ENCODE peak calls at places on chromosomes 16 and 17, in seven cellular contexts. One of them, this sample, is unnamed.
A peak's percentile ranks its signal among the peaks of the same experiment; 100 is the strongest.

GRCh38 chr17:82860606-82861392 is 21.0 kb upstream of the ZNF750 start:
- DNase-seq in CD4-positive, alpha-beta T cell: no peak
- DNase-seq in cardiac muscle cell: no peak
- DNase-seq in gastrocnemius medialis: no peak
- DNase-seq in upper lobe of right lung: no peak
- DNase-seq in SK-N-MC: no peak
- DNase-seq in SJSA1: no peak
- DNase-seq in this sample: no peak

GRCh38 chr16:71927383-71927782 is 32.1 kb downstream of the IST1 start:
- DNase-seq in CD4-positive, alpha-beta T cell: no peak
- DNase-seq in cardiac muscle cell: peak; percentile 38
- DNase-seq in gastrocnemius medialis: peak; percentile 26
- DNase-seq in upper lobe of right lung: no peak
- DNase-seq in SK-N-MC: peak; percentile 20
- DNase-seq in SJSA1: peak; percentile 93
- DNase-seq in this sample: peak; percentile 33

GRCh38 chr16:26765087-26765486 is 301.6 kb upstream of the C16orf82 start:
- DNase-seq in CD4-positive, alpha-beta T cell: no peak
- DNase-seq in cardiac muscle cell: no peak
- DNase-seq in gastrocnemius medialis: no peak
- DNase-seq in upper lobe of right lung: no peak
- DNase-seq in SK-N-MC: no peak
- DNase-seq in SJSA1: no peak
- DNase-seq in this sample: no peak

GRCh38 chr17:81239714-81240555 is 817 bp downstream of the NDUFAF8 start:
- DNase-seq in CD4-positive, alpha-beta T cell: peak; percentile 15
- DNase-seq in cardiac muscle cell: no peak
- DNase-seq in gastrocnemius medialis: no peak
- DNase-seq in upper lobe of right lung: no peak
- DNase-seq in SK-N-MC: no peak
- DNase-seq in SJSA1: no peak
- DNase-seq in this sample: no peak

GRCh38 chr17:55710829-55711496 is 11.7 kb downstream of the TMEM100 start:
- DNase-seq in CD4-positive, alpha-beta T cell: no peak
- DNase-seq in cardiac muscle cell: no peak
- DNase-seq in gastrocnemius medialis: no peak
- DNase-seq in upper lobe of right lung: no peak
- DNase-seq in SK-N-MC: no peak
- DNase-seq in SJSA1: no peak
- DNase-seq in this sample: no peak

GRCh38 chr16:19898924-19899604 is 14.4 kb upstream of the GPRC5B start:
- DNase-seq in CD4-positive, alpha-beta T cell: peak; percentile 11
- DNase-seq in cardiac muscle cell: peak; percentile 72
- DNase-seq in gastrocnemius medialis: no peak
- DNase-seq in upper lobe of right lung: no peak
- DNase-seq in SK-N-MC: no peak
- DNase-seq in SJSA1: no peak
- DNase-seq in this sample: no peak

GRCh38 chr17:55433629-55434422 is 12.2 kb upstream of the MMD start:
- DNase-seq in CD4-positive, alpha-beta T cell: no peak
- DNase-seq in cardiac muscle cell: no peak
- DNase-seq in gastrocnemius medialis: no peak
- DNase-seq in upper lobe of right lung: no peak
- DNase-seq in SK-N-MC: no peak
- DNase-seq in SJSA1: peak; percentile 70
- DNase-seq in this sample: no peak

GRCh38 chr17:72614871-72615626 is 477.4 kb downstream of the SLC39A11 start:
- DNase-seq in CD4-positive, alpha-beta T cell: no peak
- DNase-seq in cardiac muscle cell: peak; percentile 15
- DNase-seq in gastrocnemius medialis: no peak
- DNase-seq in upper lobe of right lung: no peak
- DNase-seq in SK-N-MC: no peak
- DNase-seq in SJSA1: no peak
- DNase-seq in this sample: no peak

GRCh38 chr17:40801157-40801556 is 1.4 kb upstream of the KRT28 start:
- DNase-seq in CD4-positive, alpha-beta T cell: no peak
- DNase-seq in cardiac muscle cell: no peak
- DNase-seq in gastrocnemius medialis: no peak
- DNase-seq in upper lobe of right lung: no peak
- DNase-seq in SK-N-MC: no peak
- DNase-seq in SJSA1: no peak
- DNase-seq in this sample: no peak

GRCh38 chr16:19926449-19927390 is 42.1 kb upstream of the GPRC5B start:
- DNase-seq in CD4-positive, alpha-beta T cell: no peak
- DNase-seq in cardiac muscle cell: no peak
- DNase-seq in gastrocnemius medialis: no peak
- DNase-seq in upper lobe of right lung: no peak
- DNase-seq in SK-N-MC: no peak
- DNase-seq in SJSA1: no peak
- DNase-seq in this sample: no peak

GRCh38 chr16:28981517-28981916 is 3.3 kb upstream of the LAT start:
- DNase-seq in CD4-positive, alpha-beta T cell: no peak
- DNase-seq in cardiac muscle cell: no peak
- DNase-seq in gastrocnemius medialis: no peak
- DNase-seq in upper lobe of right lung: no peak
- DNase-seq in SK-N-MC: peak; percentile 5
- DNase-seq in SJSA1: no peak
- DNase-seq in this sample: no peak

GRCh38 chr17:36127882-36128369 is 24.3 kb downstream of the CCL4 start:
- DNase-seq in CD4-positive, alpha-beta T cell: no peak
- DNase-seq in cardiac muscle cell: no peak
- DNase-seq in gastrocnemius medialis: no peak
- DNase-seq in upper lobe of right lung: no peak
- DNase-seq in SK-N-MC: no peak
- DNase-seq in SJSA1: no peak
- DNase-seq in this sample: no peak

GRCh38 chr17:45376606-45377005 is 56.1 kb downstream of the ARHGAP27 start:
- DNase-seq in CD4-positive, alpha-beta T cell: no peak
- DNase-seq in cardiac muscle cell: no peak
- DNase-seq in gastrocnemius medialis: no peak
- DNase-seq in upper lobe of right lung: no peak
- DNase-seq in SK-N-MC: no peak
- DNase-seq in SJSA1: no peak
- DNase-seq in this sample: no peak

GRCh38 chr17:13158511-13159240 is 140.8 kb upstream of the ELAC2 start:
- DNase-seq in CD4-positive, alpha-beta T cell: no peak
- DNase-seq in cardiac muscle cell: no peak
- DNase-seq in gastrocnemius medialis: no peak
- DNase-seq in upper lobe of right lung: no peak
- DNase-seq in SK-N-MC: no peak
- DNase-seq in SJSA1: no peak
- DNase-seq in this sample: no peak

GRCh38 chr17:4934173-4934979 is 2.3 kb downstream of the GP1BA start:
- DNase-seq in CD4-positive, alpha-beta T cell: no peak
- DNase-seq in cardiac muscle cell: no peak
- DNase-seq in gastrocnemius medialis: no peak
- DNase-seq in upper lobe of right lung: peak; percentile 71
- DNase-seq in SK-N-MC: no peak
- DNase-seq in SJSA1: peak; percentile 60
- DNase-seq in this sample: no peak

GRCh38 chr17:32386844-32387243 is 36.9 kb downstream of the ZNF207 start:
- DNase-seq in CD4-positive, alpha-beta T cell: no peak
- DNase-seq in cardiac muscle cell: no peak
- DNase-seq in gastrocnemius medialis: no peak
- DNase-seq in upper lobe of right lung: no peak
- DNase-seq in SK-N-MC: no peak
- DNase-seq in SJSA1: no peak
- DNase-seq in this sample: no peak

GRCh38 chr17:77736207-77736600 is 222.3 kb upstream of the TNRC6C start:
- DNase-seq in CD4-positive, alpha-beta T cell: no peak
- DNase-seq in cardiac muscle cell: peak; percentile 42
- DNase-seq in gastrocnemius medialis: no peak
- DNase-seq in upper lobe of right lung: no peak
- DNase-seq in SK-N-MC: no peak
- DNase-seq in SJSA1: peak; percentile 30
- DNase-seq in this sample: no peak

GRCh38 chr16:71894229-71894920 is 956 bp upstream of the IST1 start:
- DNase-seq in CD4-positive, alpha-beta T cell: peak; percentile 33
- DNase-seq in cardiac muscle cell: peak; percentile 50
- DNase-seq in gastrocnemius medialis: peak; percentile 62
- DNase-seq in upper lobe of right lung: peak; percentile 75
- DNase-seq in SK-N-MC: no peak
- DNase-seq in SJSA1: no peak
- DNase-seq in this sample: no peak

GRCh38 chr17:31834448-31834847 is 24.6 kb downstream of the COPRS start:
- DNase-seq in CD4-positive, alpha-beta T cell: no peak
- DNase-seq in cardiac muscle cell: no peak
- DNase-seq in gastrocnemius medialis: no peak
- DNase-seq in upper lobe of right lung: no peak
- DNase-seq in SK-N-MC: no peak
- DNase-seq in SJSA1: no peak
- DNase-seq in this sample: no peak

GRCh38 chr17:41333098-41333497 is 17.5 kb downstream of the KRT33A start:
- DNase-seq in CD4-positive, alpha-beta T cell: no peak
- DNase-seq in cardiac muscle cell: no peak
- DNase-seq in gastrocnemius medialis: no peak
- DNase-seq in upper lobe of right lung: no peak
- DNase-seq in SK-N-MC: no peak
- DNase-seq in SJSA1: no peak
- DNase-seq in this sample: no peak

GRCh38 chr16:70678898-70679652 is 6.8 kb downstream of the MTSS2 start:
- DNase-seq in CD4-positive, alpha-beta T cell: no peak
- DNase-seq in cardiac muscle cell: no peak
- DNase-seq in gastrocnemius medialis: no peak
- DNase-seq in upper lobe of right lung: no peak
- DNase-seq in SK-N-MC: no peak
- DNase-seq in SJSA1: no peak
- DNase-seq in this sample: no peak
- H3K27ac ChIP-seq in CD4-positive, alpha-beta T cell: no peak overlapping the region
- H3K27ac ChIP-seq in cardiac muscle cell: no peak overlapping the region
- H3K27ac ChIP-seq in gastrocnemius medialis: no peak overlapping the region
- H3K27ac ChIP-seq in upper lobe of right lung: no peak overlapping the region
- H3K27ac ChIP-seq in SK-N-MC: no peak overlapping the region
- H3K27ac ChIP-seq in SJSA1: no peak overlapping the region
- H3K27ac ChIP-seq in this sample: no peak overlapping the region

DNA sequence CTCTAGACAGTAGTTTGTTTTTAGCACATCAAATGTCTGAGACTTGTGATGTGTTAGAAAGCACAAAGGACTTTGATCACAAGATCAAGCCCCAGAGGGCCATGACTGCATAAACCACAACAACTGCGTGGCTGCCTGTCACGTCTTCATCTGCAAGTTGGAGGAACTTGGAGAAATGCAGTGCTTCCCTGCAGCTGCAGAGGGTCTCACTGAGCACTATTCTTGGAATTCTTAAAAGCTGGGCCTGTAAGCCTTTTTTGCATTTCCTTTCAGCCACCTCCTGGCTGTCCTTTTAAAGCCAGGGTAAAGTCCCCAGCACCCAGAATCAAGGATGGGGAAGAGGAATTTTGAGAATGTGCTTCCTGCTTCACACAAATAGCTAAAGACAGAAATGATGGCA is 431.3 kb downstream of the MAF start:
- DNase-seq in CD4-positive, alpha-beta T cell: no peak
- DNase-seq in cardiac muscle cell: no peak
- DNase-seq in gastrocnemius medialis: no peak
- DNase-seq in upper lobe of right lung: no peak
- DNase-seq in SK-N-MC: no peak
- DNase-seq in SJSA1: no peak
- DNase-seq in this sample: no peak
- H3K27ac ChIP-seq in CD4-positive, alpha-beta T cell: no peak overlapping the region
- H3K27ac ChIP-seq in cardiac muscle cell: no peak overlapping the region
- H3K27ac ChIP-seq in gastrocnemius medialis: no peak overlapping the region
- H3K27ac ChIP-seq in upper lobe of right lung: no peak overlapping the region
- H3K27ac ChIP-seq in SK-N-MC: no peak overlapping the region
- H3K27ac ChIP-seq in SJSA1: no peak overlapping the region
- H3K27ac ChIP-seq in this sample: no peak overlapping the region

DNA sequence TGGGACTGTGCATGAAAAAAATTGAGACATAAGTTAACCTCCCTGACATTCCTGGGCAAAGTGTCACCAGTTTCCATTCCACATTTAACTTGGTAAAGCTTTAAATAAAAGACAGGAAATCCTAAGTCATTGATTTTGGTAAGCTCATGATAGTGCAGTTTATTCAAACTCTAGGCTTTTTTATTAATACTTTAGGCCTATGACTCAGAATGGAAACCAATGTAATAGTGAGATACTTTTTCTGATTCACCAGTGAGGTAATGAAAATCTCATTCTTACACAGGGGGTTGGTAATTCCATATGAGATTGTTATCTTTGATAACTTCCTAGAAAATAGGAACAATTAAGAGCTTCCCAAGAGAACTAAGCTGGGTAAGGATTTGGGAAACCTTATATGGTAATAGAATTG is 91.1 kb downstream of the NLK start:
- DNase-seq in CD4-positive, alpha-beta T cell: no peak
- DNase-seq in cardiac muscle cell: no peak
- DNase-seq in gastrocnemius medialis: no peak
- DNase-seq in upper lobe of right lung: no peak
- DNase-seq in SK-N-MC: no peak
- DNase-seq in SJSA1: no peak
- DNase-seq in this sample: no peak
- H3K27ac ChIP-seq in CD4-positive, alpha-beta T cell: no peak overlapping the region
- H3K27ac ChIP-seq in cardiac muscle cell: no peak overlapping the region
- H3K27ac ChIP-seq in gastrocnemius medialis: no peak overlapping the region
- H3K27ac ChIP-seq in upper lobe of right lung: no peak overlapping the region
- H3K27ac ChIP-seq in SK-N-MC: no peak overlapping the region
- H3K27ac ChIP-seq in SJSA1: peak overlapping the region; percentile 88
- H3K27ac ChIP-seq in this sample: no peak overlapping the region

GRCh38 chr17:29560306-29560705 is 6.5 kb downstream of the ABHD15 start:
- DNase-seq in CD4-positive, alpha-beta T cell: no peak
- DNase-seq in cardiac muscle cell: no peak
- DNase-seq in gastrocnemius medialis: peak; percentile 11
- DNase-seq in upper lobe of right lung: no peak
- DNase-seq in SK-N-MC: no peak
- DNase-seq in SJSA1: peak; percentile 1
- DNase-seq in this sample: no peak
- H3K27ac ChIP-seq in CD4-positive, alpha-beta T cell: no peak overlapping the region
- H3K27ac ChIP-seq in cardiac muscle cell: no peak overlapping the region
- H3K27ac ChIP-seq in gastrocnemius medialis: no peak overlapping the region
- H3K27ac ChIP-seq in upper lobe of right lung: peak overlapping the region; percentile 11
- H3K27ac ChIP-seq in SK-N-MC: no peak overlapping the region
- H3K27ac ChIP-seq in SJSA1: no peak overlapping the region
- H3K27ac ChIP-seq in this sample: no peak overlapping the region

This sample was measured in thoracic aorta.